ENCODE peak calls at places on chromosome 19, in five cellular contexts. W, U, A, L and Y are unnamed samples.

GRCh38 chr19:1455002-1455335 is 5.0 kb downstream of the APC2 start:
- DNase-seq in W (peak), U (no peak), A (peak), L (no peak), Y (no peak)

GRCh38 chr19:5955638-5955935 is 22.4 kb downstream of the RANBP3 start:
- DNase-seq in W (no peak), U (no peak), A (no peak), L (no peak), Y (no peak)

GRCh38 chr19:55355213-55355821 is 798 bp upstream of the COX6B2 start:
- DNase-seq in W (no peak), U (no peak), A (no peak), L (no peak), Y (no peak)

GRCh38 chr19:16325161-16325527 is 518 bp downstream of the KLF2 start:
- DNase-seq in W (no peak), U (peak), A (peak), L (peak), Y (peak)

GRCh38 chr19:12155324-12155723 is 1.2 kb downstream of the ZNF625 start:
- DNase-seq in W (no peak), U (no peak), A (peak), L (peak), Y (no peak)

GRCh38 chr19:36973021-36973843 is 57.1 kb downstream of the ZNF568 start:
- DNase-seq in W (peak), U (peak), A (peak), L (peak), Y (peak)

GRCh38 chr19:5536337-5536894 is 31.3 kb downstream of the TINCR start:
- DNase-seq in W (peak), U (peak), A (no peak), L (no peak), Y (no peak)

GRCh38 chr19:40084948-40085347 is 5.8 kb downstream of the ZNF780A start:
- DNase-seq in W (no peak), U (no peak), A (no peak), L (no peak), Y (no peak)

GRCh38 chr19:46787331-46788100 is 878 bp downstream of the SLC1A5 start:
- DNase-seq in W (peak), U (peak), A (peak), L (peak), Y (no peak)

GRCh38 chr19:34513767-34514166 is 32.2 kb downstream of the WTIP start:
- DNase-seq in W (no peak), U (no peak), A (no peak), L (no peak), Y (no peak)

GRCh38 chr19:5567360-5567970 is at the start of gene TINCR:
- DNase-seq in W (no peak), U (no peak), A (no peak), L (no peak), Y (no peak)

GRCh38 chr19:17718988-17719711 is at the start of gene MAP1S:
- DNase-seq in W (peak), U (no peak), A (peak), L (peak), Y (peak)

GRCh38 chr19:35843676-35844481 is 8.4 kb downstream of the NPHS1 start:
- DNase-seq in W (peak), U (no peak), A (no peak), L (no peak), Y (no peak)

GRCh38 chr19:16281743-16282142 is 42.9 kb upstream of the KLF2 start:
- DNase-seq in W (no peak), U (no peak), A (no peak), L (no peak), Y (no peak)

GRCh38 chr19:28605501-28606268 is 607.3 kb downstream of the UQCRFS1 start:
- DNase-seq in W (no peak), U (no peak), A (no peak), L (no peak), Y (no peak)

GRCh38 chr19:6677924-6678689 is 8.1 kb upstream of the TNFSF14 start:
- DNase-seq in W (no peak), U (peak), A (no peak), L (no peak), Y (no peak)

GRCh38 chr19:48629599-48630288 is 7.4 kb downstream of the DBP start:
- DNase-seq in W (peak), U (peak), A (peak), L (no peak), Y (no peak)

GRCh38 chr19:11168568-11168967 is 13.0 kb upstream of the SPC24 start:
- DNase-seq in W (no peak), U (no peak), A (peak), L (no peak), Y (peak)

GRCh38 chr19:10339380-10339960 is at the start of gene ICAM3:
- DNase-seq in W (peak), U (no peak), A (no peak), L (no peak), Y (no peak)

GRCh38 chr19:16027528-16027927 is 48.8 kb upstream of the TPM4 start:
- DNase-seq in W (no peak), U (no peak), A (no peak), L (no peak), Y (no peak)

GRCh38 chr19:46945668-46946067 is 74.0 kb upstream of the NPAS1 start:
- DNase-seq in W (no peak), U (no peak), A (no peak), L (no peak), Y (no peak)

GRCh38 chr19:925087-925911 is 536 bp upstream of the ARID3A start:
- DNase-seq in W (peak), U (peak), A (peak), L (peak), Y (peak)

GRCh38 chr19:2477732-2478191 is 1.8 kb downstream of the GADD45B start:
- DNase-seq in W (no peak), U (peak), A (peak), L (no peak), Y (no peak)

GRCh38 chr19:2479556-2480194 is 3.7 kb downstream of the GADD45B start:
- DNase-seq in W (no peak), U (no peak), A (no peak), L (peak), Y (no peak)

GRCh38 chr19:2478756-2479555 is 3.0 kb downstream of the GADD45B start:
- DNase-seq in W (peak), U (peak), A (peak), L (peak), Y (peak)

GRCh38 chr19:2477141-2477710 is 1.3 kb downstream of the GADD45B start:
- DNase-seq in W (peak), U (no peak), A (no peak), L (peak), Y (no peak)

GRCh38 chr19:2478324-2478755 is 2.4 kb downstream of the GADD45B start:
- DNase-seq in W (peak), U (peak), A (peak), L (peak), Y (no peak)
- TF ChIP-seq POLR2A in W (no peak), U (no peak), A (no peak), L (no peak), Y (no peak)

DNA sequence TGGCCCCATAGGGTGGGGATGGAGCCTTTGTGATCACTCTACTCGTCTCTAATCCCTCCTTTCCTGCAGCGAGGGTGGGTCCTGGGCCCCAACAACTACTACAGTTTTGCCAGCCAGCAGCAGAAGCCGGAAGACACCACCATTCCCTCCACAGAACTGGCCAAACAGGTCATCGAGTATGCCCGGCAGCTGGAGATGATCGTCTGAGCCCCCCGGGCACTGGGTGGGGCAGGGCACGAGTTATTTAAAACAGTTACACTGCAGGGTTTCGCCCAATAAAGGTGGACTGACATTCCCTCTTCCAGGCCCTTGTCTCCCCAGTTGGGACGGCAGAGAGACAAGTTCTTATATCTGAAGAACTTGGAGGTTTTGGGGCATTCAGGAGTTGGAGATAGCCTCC is 4.7 kb downstream of the GGN start:
- DNase-seq in W (no peak), U (no peak), A (no peak), L (no peak), Y (no peak)
- TF ChIP-seq POLR2A in W (no peak), U (no peak), A (no peak), L (no peak), Y (no peak)

GRCh38 chr19:38682195-38682867 is 34.9 kb downstream of the ACTN4 start:
- DNase-seq in W (no peak), U (no peak), A (no peak), L (no peak), Y (no peak)
- TF ChIP-seq POLR2A in W (no peak), U (no peak), A (no peak), L (no peak), Y (no peak)

GRCh38 chr19:13768510-13768909 is 4.2 kb downstream of the MRI1 start:
- DNase-seq in W (no peak), U (no peak), A (no peak), L (no peak), Y (no peak)

GRCh38 chr19:13770013-13770635 is 4.1 kb upstream of the C19orf53 start:
- DNase-seq in W (no peak), U (no peak), A (no peak), L (no peak), Y (no peak)

GRCh38 chr19:13778398-13778797 is 4.1 kb downstream of the C19orf53 start:
- DNase-seq in W (no peak), U (no peak), A (no peak), L (no peak), Y (no peak)

GRCh38 chr19:13778847-13779246 is 4.6 kb downstream of the C19orf53 start:
- DNase-seq in W (no peak), U (no peak), A (no peak), L (no peak), Y (no peak)

DNA sequence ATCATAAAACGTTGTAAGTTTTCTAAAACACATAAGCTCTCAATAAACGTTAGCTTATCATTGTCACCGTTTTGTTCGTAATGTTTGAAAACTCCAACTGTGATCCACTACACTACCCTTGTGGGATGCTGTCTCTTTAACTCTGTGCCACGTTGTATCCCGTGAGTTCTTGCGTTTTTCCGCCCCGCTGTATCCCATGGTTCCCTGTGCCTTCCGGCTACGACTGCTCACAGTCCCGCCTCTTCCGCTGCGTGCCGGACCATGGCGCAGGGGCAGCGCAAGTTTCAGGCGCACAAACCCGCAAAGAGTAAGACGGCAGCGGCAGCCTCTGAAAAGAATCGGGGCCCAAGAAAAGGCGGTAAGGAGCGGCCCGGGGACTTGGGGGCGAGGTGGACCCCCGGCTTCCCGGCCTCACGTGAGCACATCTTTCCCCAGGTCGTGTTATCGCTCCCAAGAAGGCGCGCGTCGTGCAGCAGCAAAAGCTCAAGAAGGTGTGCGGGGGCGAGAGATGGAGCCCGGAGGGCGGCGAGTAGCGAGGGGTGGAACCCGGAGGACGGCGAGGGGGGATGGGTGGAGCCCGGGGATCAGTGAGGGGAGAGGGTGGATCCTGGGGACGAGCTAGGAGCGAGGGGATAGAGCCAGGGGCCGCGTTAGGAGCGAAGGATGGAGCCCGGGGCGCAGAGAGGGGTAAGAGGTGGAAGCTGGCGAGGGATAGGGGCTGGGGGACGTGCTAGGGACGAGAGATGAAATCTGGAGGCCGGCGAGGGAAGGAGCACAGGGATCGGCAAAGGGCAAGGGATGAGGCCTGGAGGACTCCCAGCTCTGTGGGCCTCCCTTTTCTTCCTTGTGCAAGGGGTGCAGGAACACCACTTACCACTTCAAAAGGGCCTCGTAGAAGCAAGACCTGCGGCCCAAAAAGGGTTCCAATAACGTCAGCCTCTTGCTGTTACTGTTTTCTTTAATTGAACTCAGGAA is at the start of gene C19orf53:
- DNase-seq in W (peak), U (peak), A (peak), L (peak), Y (peak)
- TF ChIP-seq POLR2A in W (no peak), U (peak), A (peak), L (no peak), Y (peak)